ENCODE peak calls at places on chromosomes 12 and 14, in nine cellular contexts. One of them, this sample, is unnamed.

GRCh38 chr12:26723379-26724308 is 109.3 kb downstream of the ITPR2 start:
- DNase-seq in naive thymus-derived CD4-positive, alpha-beta T cell: no peak
- DNase-seq in upper lobe of right lung: no peak
- DNase-seq in neural progenitor cell: no peak
- DNase-seq in aorta: peak; percentile 56
- DNase-seq in NT2/D1: no peak
- DNase-seq in breast epithelium: peak; percentile 19
- DNase-seq in CD4-positive, CD25-positive, alpha-beta regulatory T cell: no peak
- DNase-seq in tibial nerve: no peak
- DNase-seq in this sample: no peak

GRCh38 chr14:90924618-90925345 is 108.6 kb upstream of the TTC7B start:
- DNase-seq in naive thymus-derived CD4-positive, alpha-beta T cell: no peak
- DNase-seq in upper lobe of right lung: no peak
- DNase-seq in neural progenitor cell: no peak
- DNase-seq in aorta: no peak
- DNase-seq in NT2/D1: no peak
- DNase-seq in breast epithelium: no peak
- DNase-seq in CD4-positive, CD25-positive, alpha-beta regulatory T cell: no peak
- DNase-seq in tibial nerve: no peak
- DNase-seq in this sample: no peak

GRCh38 chr12:66684222-66684621 is 5.3 kb upstream of the GRIP1 start:
- DNase-seq in naive thymus-derived CD4-positive, alpha-beta T cell: no peak
- DNase-seq in upper lobe of right lung: no peak
- DNase-seq in neural progenitor cell: no peak
- DNase-seq in aorta: no peak
- DNase-seq in NT2/D1: no peak
- DNase-seq in breast epithelium: no peak
- DNase-seq in CD4-positive, CD25-positive, alpha-beta regulatory T cell: no peak
- DNase-seq in tibial nerve: no peak
- DNase-seq in this sample: no peak

GRCh38 chr14:70320294-70320693 is 39.2 kb downstream of the COX16 start:
- DNase-seq in naive thymus-derived CD4-positive, alpha-beta T cell: no peak
- DNase-seq in upper lobe of right lung: no peak
- DNase-seq in neural progenitor cell: no peak
- DNase-seq in aorta: no peak
- DNase-seq in NT2/D1: no peak
- DNase-seq in breast epithelium: no peak
- DNase-seq in CD4-positive, CD25-positive, alpha-beta regulatory T cell: no peak
- DNase-seq in tibial nerve: no peak
- DNase-seq in this sample: no peak

GRCh38 chr12:129700036-129700435 is 203.8 kb downstream of the TMEM132D start:
- DNase-seq in naive thymus-derived CD4-positive, alpha-beta T cell: no peak
- DNase-seq in upper lobe of right lung: no peak
- DNase-seq in neural progenitor cell: no peak
- DNase-seq in aorta: no peak
- DNase-seq in NT2/D1: no peak
- DNase-seq in breast epithelium: no peak
- DNase-seq in CD4-positive, CD25-positive, alpha-beta regulatory T cell: no peak
- DNase-seq in tibial nerve: no peak
- DNase-seq in this sample: no peak

GRCh38 chr12:50185975-50186663 is 18.9 kb upstream of the CERS5 start:
- DNase-seq in naive thymus-derived CD4-positive, alpha-beta T cell: no peak
- DNase-seq in upper lobe of right lung: no peak
- DNase-seq in neural progenitor cell: no peak
- DNase-seq in aorta: no peak
- DNase-seq in NT2/D1: no peak
- DNase-seq in breast epithelium: no peak
- DNase-seq in CD4-positive, CD25-positive, alpha-beta regulatory T cell: peak; percentile 20
- DNase-seq in tibial nerve: no peak
- DNase-seq in this sample: no peak

GRCh38 chr14:66268802-66269334 is 217.3 kb upstream of the CCDC196 start:
- DNase-seq in naive thymus-derived CD4-positive, alpha-beta T cell: no peak
- DNase-seq in upper lobe of right lung: no peak
- DNase-seq in neural progenitor cell: no peak
- DNase-seq in aorta: no peak
- DNase-seq in NT2/D1: no peak
- DNase-seq in breast epithelium: no peak
- DNase-seq in CD4-positive, CD25-positive, alpha-beta regulatory T cell: no peak
- DNase-seq in tibial nerve: no peak
- DNase-seq in this sample: no peak

GRCh38 chr12:68559246-68559645 is 51.5 kb upstream of the RAP1B start:
- DNase-seq in naive thymus-derived CD4-positive, alpha-beta T cell: no peak
- DNase-seq in upper lobe of right lung: no peak
- DNase-seq in neural progenitor cell: no peak
- DNase-seq in aorta: no peak
- DNase-seq in NT2/D1: no peak
- DNase-seq in breast epithelium: no peak
- DNase-seq in CD4-positive, CD25-positive, alpha-beta regulatory T cell: no peak
- DNase-seq in tibial nerve: no peak
- DNase-seq in this sample: no peak

GRCh38 chr12:52871291-52871961 is 22.6 kb upstream of the KRT78 start:
- DNase-seq in naive thymus-derived CD4-positive, alpha-beta T cell: no peak
- DNase-seq in upper lobe of right lung: no peak
- DNase-seq in neural progenitor cell: no peak
- DNase-seq in aorta: peak; percentile 63
- DNase-seq in NT2/D1: no peak
- DNase-seq in breast epithelium: peak; percentile 59
- DNase-seq in CD4-positive, CD25-positive, alpha-beta regulatory T cell: no peak
- DNase-seq in tibial nerve: peak; percentile 56
- DNase-seq in this sample: peak; percentile 23

GRCh38 chr14:53542692-53543091 is 389.6 kb upstream of the DDHD1 start:
- DNase-seq in naive thymus-derived CD4-positive, alpha-beta T cell: no peak
- DNase-seq in upper lobe of right lung: no peak
- DNase-seq in neural progenitor cell: no peak
- DNase-seq in aorta: no peak
- DNase-seq in NT2/D1: no peak
- DNase-seq in breast epithelium: peak; percentile 20
- DNase-seq in CD4-positive, CD25-positive, alpha-beta regulatory T cell: no peak
- DNase-seq in tibial nerve: peak; percentile 15
- DNase-seq in this sample: no peak

GRCh38 chr12:15273896-15274295 is 48.4 kb upstream of the PTPRO start:
- DNase-seq in naive thymus-derived CD4-positive, alpha-beta T cell: no peak
- DNase-seq in upper lobe of right lung: no peak
- DNase-seq in neural progenitor cell: no peak
- DNase-seq in aorta: no peak
- DNase-seq in NT2/D1: no peak
- DNase-seq in breast epithelium: no peak
- DNase-seq in CD4-positive, CD25-positive, alpha-beta regulatory T cell: no peak
- DNase-seq in tibial nerve: no peak
- DNase-seq in this sample: no peak

GRCh38 chr12:52417742-52418141 is 11.6 kb upstream of the KRT82 start:
- DNase-seq in naive thymus-derived CD4-positive, alpha-beta T cell: no peak
- DNase-seq in upper lobe of right lung: no peak
- DNase-seq in neural progenitor cell: no peak
- DNase-seq in aorta: no peak
- DNase-seq in NT2/D1: no peak
- DNase-seq in breast epithelium: no peak
- DNase-seq in CD4-positive, CD25-positive, alpha-beta regulatory T cell: no peak
- DNase-seq in tibial nerve: no peak
- DNase-seq in this sample: no peak

GRCh38 chr12:126936181-126936851 is 1330.7 kb upstream of the TMEM132C start:
- DNase-seq in naive thymus-derived CD4-positive, alpha-beta T cell: no peak
- DNase-seq in upper lobe of right lung: no peak
- DNase-seq in neural progenitor cell: no peak
- DNase-seq in aorta: peak; percentile 60
- DNase-seq in NT2/D1: no peak
- DNase-seq in breast epithelium: peak; percentile 65
- DNase-seq in CD4-positive, CD25-positive, alpha-beta regulatory T cell: no peak
- DNase-seq in tibial nerve: no peak
- DNase-seq in this sample: peak; percentile 1

GRCh38 chr12:115444336-115444735 is 760.4 kb upstream of the TBX3 start:
- DNase-seq in naive thymus-derived CD4-positive, alpha-beta T cell: no peak
- DNase-seq in upper lobe of right lung: no peak
- DNase-seq in neural progenitor cell: no peak
- DNase-seq in aorta: no peak
- DNase-seq in NT2/D1: no peak
- DNase-seq in breast epithelium: no peak
- DNase-seq in CD4-positive, CD25-positive, alpha-beta regulatory T cell: no peak
- DNase-seq in tibial nerve: no peak
- DNase-seq in this sample: no peak

GRCh38 chr14:50762931-50763300 is 68.0 kb downstream of the NIN start:
- DNase-seq in naive thymus-derived CD4-positive, alpha-beta T cell: no peak
- DNase-seq in upper lobe of right lung: no peak
- DNase-seq in neural progenitor cell: no peak
- DNase-seq in aorta: no peak
- DNase-seq in NT2/D1: no peak
- DNase-seq in breast epithelium: no peak
- DNase-seq in CD4-positive, CD25-positive, alpha-beta regulatory T cell: no peak
- DNase-seq in tibial nerve: no peak
- DNase-seq in this sample: no peak

GRCh38 chr14:50768693-50769092 is 62.3 kb downstream of the NIN start:
- DNase-seq in naive thymus-derived CD4-positive, alpha-beta T cell: no peak
- DNase-seq in upper lobe of right lung: no peak
- DNase-seq in neural progenitor cell: no peak
- DNase-seq in aorta: no peak
- DNase-seq in NT2/D1: no peak
- DNase-seq in breast epithelium: no peak
- DNase-seq in CD4-positive, CD25-positive, alpha-beta regulatory T cell: no peak
- DNase-seq in tibial nerve: no peak
- DNase-seq in this sample: no peak

GRCh38 chr14:50763386-50764007 is 67.5 kb downstream of the NIN start:
- DNase-seq in naive thymus-derived CD4-positive, alpha-beta T cell: no peak
- DNase-seq in upper lobe of right lung: no peak
- DNase-seq in neural progenitor cell: no peak
- DNase-seq in aorta: no peak
- DNase-seq in NT2/D1: no peak
- DNase-seq in breast epithelium: no peak
- DNase-seq in CD4-positive, CD25-positive, alpha-beta regulatory T cell: no peak
- DNase-seq in tibial nerve: no peak
- DNase-seq in this sample: no peak

GRCh38 chr14:50768220-50768619 is 62.7 kb downstream of the NIN start:
- DNase-seq in naive thymus-derived CD4-positive, alpha-beta T cell: no peak
- DNase-seq in upper lobe of right lung: no peak
- DNase-seq in neural progenitor cell: no peak
- DNase-seq in aorta: no peak
- DNase-seq in NT2/D1: no peak
- DNase-seq in breast epithelium: no peak
- DNase-seq in CD4-positive, CD25-positive, alpha-beta regulatory T cell: no peak
- DNase-seq in tibial nerve: no peak
- DNase-seq in this sample: no peak

GRCh38 chr14:50766338-50766886 is 64.5 kb downstream of the NIN start:
- DNase-seq in naive thymus-derived CD4-positive, alpha-beta T cell: no peak
- DNase-seq in upper lobe of right lung: no peak
- DNase-seq in neural progenitor cell: no peak
- DNase-seq in aorta: no peak
- DNase-seq in NT2/D1: no peak
- DNase-seq in breast epithelium: no peak
- DNase-seq in CD4-positive, CD25-positive, alpha-beta regulatory T cell: no peak
- DNase-seq in tibial nerve: no peak
- DNase-seq in this sample: no peak
- H3K9me3 ChIP-seq in naive thymus-derived CD4-positive, alpha-beta T cell: no peaks in the 10 kb centered on the region
- H3K9me3 ChIP-seq in upper lobe of right lung: no peaks in the 10 kb centered on the region
- H3K9me3 ChIP-seq in neural progenitor cell: no peaks in the 10 kb centered on the region
- H3K9me3 ChIP-seq in aorta: no peaks in the 10 kb centered on the region
- H3K9me3 ChIP-seq in NT2/D1: no peaks in the 10 kb centered on the region
- H3K9me3 ChIP-seq in breast epithelium: no peaks in the 10 kb centered on the region
- H3K9me3 ChIP-seq in CD4-positive, CD25-positive, alpha-beta regulatory T cell: no peaks in the 10 kb centered on the region
- H3K9me3 ChIP-seq in tibial nerve: no peaks in the 10 kb centered on the region
- H3K9me3 ChIP-seq in this sample: no peaks in the 10 kb centered on the region

GRCh38 chr14:36504805-36505192 is 15.2 kb downstream of the NKX2-1 start:
- DNase-seq in naive thymus-derived CD4-positive, alpha-beta T cell: no peak
- DNase-seq in upper lobe of right lung: no peak
- DNase-seq in neural progenitor cell: peak; percentile 86
- DNase-seq in aorta: no peak
- DNase-seq in NT2/D1: no peak
- DNase-seq in breast epithelium: no peak
- DNase-seq in CD4-positive, CD25-positive, alpha-beta regulatory T cell: no peak
- DNase-seq in tibial nerve: no peak
- DNase-seq in this sample: no peak

GRCh38 chr14:36503771-36504741 is 16.0 kb downstream of the NKX2-1 start:
- DNase-seq in naive thymus-derived CD4-positive, alpha-beta T cell: no peak
- DNase-seq in upper lobe of right lung: peak; percentile 76
- DNase-seq in neural progenitor cell: peak; percentile 79
- DNase-seq in aorta: no peak
- DNase-seq in NT2/D1: no peak
- DNase-seq in breast epithelium: no peak
- DNase-seq in CD4-positive, CD25-positive, alpha-beta regulatory T cell: no peak
- DNase-seq in tibial nerve: no peak
- DNase-seq in this sample: no peak

GRCh38 chr14:36506732-36507614 is 13.1 kb downstream of the NKX2-1 start:
- DNase-seq in naive thymus-derived CD4-positive, alpha-beta T cell: no peak
- DNase-seq in upper lobe of right lung: peak; percentile 67
- DNase-seq in neural progenitor cell: no peak
- DNase-seq in aorta: no peak
- DNase-seq in NT2/D1: no peak
- DNase-seq in breast epithelium: no peak
- DNase-seq in CD4-positive, CD25-positive, alpha-beta regulatory T cell: no peak
- DNase-seq in tibial nerve: no peak
- DNase-seq in this sample: no peak

GRCh38 chr14:36505892-36506731 is 13.9 kb downstream of the NKX2-1 start:
- DNase-seq in naive thymus-derived CD4-positive, alpha-beta T cell: no peak
- DNase-seq in upper lobe of right lung: peak; percentile 78
- DNase-seq in neural progenitor cell: peak; percentile 82
- DNase-seq in aorta: no peak
- DNase-seq in NT2/D1: no peak
- DNase-seq in breast epithelium: no peak
- DNase-seq in CD4-positive, CD25-positive, alpha-beta regulatory T cell: no peak
- DNase-seq in tibial nerve: no peak
- DNase-seq in this sample: no peak

GRCh38 chr14:36505193-36505815 is 14.7 kb downstream of the NKX2-1 start:
- DNase-seq in naive thymus-derived CD4-positive, alpha-beta T cell: no peak
- DNase-seq in upper lobe of right lung: peak; percentile 86
- DNase-seq in neural progenitor cell: peak; percentile 72
- DNase-seq in aorta: no peak
- DNase-seq in NT2/D1: no peak
- DNase-seq in breast epithelium: no peak
- DNase-seq in CD4-positive, CD25-positive, alpha-beta regulatory T cell: no peak
- DNase-seq in tibial nerve: no peak
- DNase-seq in this sample: no peak
- H3K4me3 ChIP-seq in naive thymus-derived CD4-positive, alpha-beta T cell: no peak overlapping the region
- H3K4me3 ChIP-seq in upper lobe of right lung: peak overlapping the region; percentile 39
- H3K4me3 ChIP-seq in neural progenitor cell: no peak overlapping the region
- H3K4me3 ChIP-seq in aorta: no peak overlapping the region
- H3K4me3 ChIP-seq in NT2/D1: no peak overlapping the region
- H3K4me3 ChIP-seq in breast epithelium: no peak overlapping the region
- H3K4me3 ChIP-seq in CD4-positive, CD25-positive, alpha-beta regulatory T cell: no peak overlapping the region
- H3K4me3 ChIP-seq in tibial nerve: no peak overlapping the region
- H3K4me3 ChIP-seq in this sample: no peak overlapping the region

DNA sequence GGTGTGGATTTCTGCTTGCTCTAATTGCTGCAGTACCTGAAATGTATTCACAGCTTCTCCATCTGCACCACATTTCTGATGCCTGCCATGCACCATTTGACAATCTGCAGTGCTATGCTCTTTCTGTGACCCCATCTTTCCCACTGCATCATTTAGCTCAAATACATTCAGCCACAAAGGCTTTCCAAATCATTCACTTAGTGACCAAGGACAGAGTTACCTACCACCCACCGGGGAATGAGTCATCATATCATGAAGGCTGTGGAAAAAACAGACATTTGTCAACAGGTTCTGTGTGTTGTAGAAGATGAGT is 465.5 kb upstream of the ATP2B1 start:
- DNase-seq in naive thymus-derived CD4-positive, alpha-beta T cell: no peak
- DNase-seq in upper lobe of right lung: no peak
- DNase-seq in neural progenitor cell: no peak
- DNase-seq in aorta: no peak
- DNase-seq in NT2/D1: no peak
- DNase-seq in breast epithelium: no peak
- DNase-seq in CD4-positive, CD25-positive, alpha-beta regulatory T cell: no peak
- DNase-seq in tibial nerve: no peak
- DNase-seq in this sample: no peak
- H3K9me3 ChIP-seq in naive thymus-derived CD4-positive, alpha-beta T cell: no peaks in the 10 kb centered on the region
- H3K9me3 ChIP-seq in upper lobe of right lung: no peaks in the 10 kb centered on the region
- H3K9me3 ChIP-seq in neural progenitor cell: no peaks in the 10 kb centered on the region
- H3K9me3 ChIP-seq in aorta: no peaks in the 10 kb centered on the region
- H3K9me3 ChIP-seq in NT2/D1: peaks cover 4% of the 10 kb centered on the region
- H3K9me3 ChIP-seq in breast epithelium: no peaks in the 10 kb centered on the region
- H3K9me3 ChIP-seq in CD4-positive, CD25-positive, alpha-beta regulatory T cell: no peaks in the 10 kb centered on the region
- H3K9me3 ChIP-seq in tibial nerve: no peaks in the 10 kb centered on the region
- H3K9me3 ChIP-seq in this sample: no peaks in the 10 kb centered on the region

GRCh38 chr12:6767592-6768384 is 1.6 kb downstream of the PTMS start:
- DNase-seq in naive thymus-derived CD4-positive, alpha-beta T cell: no peak
- DNase-seq in upper lobe of right lung: no peak
- DNase-seq in neural progenitor cell: peak; percentile 43
- DNase-seq in aorta: no peak
- DNase-seq in NT2/D1: no peak
- DNase-seq in breast epithelium: peak; percentile 37
- DNase-seq in CD4-positive, CD25-positive, alpha-beta regulatory T cell: no peak
- DNase-seq in tibial nerve: no peak
- DNase-seq in this sample: no peak
- H3K4me3 ChIP-seq in naive thymus-derived CD4-positive, alpha-beta T cell: no peak overlapping the region
- H3K4me3 ChIP-seq in upper lobe of right lung: peak overlapping the region; percentile 75
- H3K4me3 ChIP-seq in neural progenitor cell: peak overlapping the region; percentile 100
- H3K4me3 ChIP-seq in aorta: peak overlapping the region; percentile 94
- H3K4me3 ChIP-seq in NT2/D1: peak overlapping the region; percentile 99
- H3K4me3 ChIP-seq in breast epithelium: peak overlapping the region; percentile 99
- H3K4me3 ChIP-seq in CD4-positive, CD25-positive, alpha-beta regulatory T cell: no peak overlapping the region
- H3K4me3 ChIP-seq in tibial nerve: peak overlapping the region; percentile 72
- H3K4me3 ChIP-seq in this sample: peak overlapping the region; percentile 76

This sample was measured in gastrocnemius medialis.